ENCODE peak calls at places on chromosomes 4 and X, in eight cellular contexts. J, E, W, A, O, P, I and C are unnamed samples.

GRCh38 chr4:187307131-187307530 is 583.5 kb upstream of the FAT1 start:
- DNase-seq in J (no peak), E (no peak), W (no peak), A (no peak), O (no peak), P (no peak), I (peak; percentile 16), C (no peak)

GRCh38 chrX:96685205-96686099 is 810 bp downstream of the DIAPH2 start:
- DNase-seq in J (peak; percentile 10), E (no peak), W (peak; percentile 27), A (peak; percentile 37), O (peak; percentile 56), P (peak; percentile 36), I (peak; percentile 53), C (peak; percentile 63)

GRCh38 chrX:55109304-55109703 is 20.5 kb downstream of the PAGE2 start:
- DNase-seq in J (no peak), E (no peak), W (no peak), A (no peak), O (peak; percentile 29), P (no peak), I (no peak), C (no peak)

GRCh38 chr4:189414021-189414420 is 526.7 kb upstream of the FRG1 start:
- DNase-seq in J (no peak), E (no peak), W (no peak), A (no peak), O (no peak), P (no peak), I (no peak), C (no peak)

GRCh38 chrX:10726647-10727046 is 106.3 kb upstream of the MID1 start:
- DNase-seq in J (no peak), E (no peak), W (no peak), A (no peak), O (peak; percentile 75), P (no peak), I (peak; percentile 94), C (no peak)

GRCh38 chr4:147286846-147287587 is 193.9 kb upstream of the EDNRA start:
- DNase-seq in J (no peak), E (no peak), W (no peak), A (no peak), O (no peak), P (no peak), I (no peak), C (peak; percentile 42)

GRCh38 chr4:73019462-73020047 is 50.0 kb downstream of the COX18 start:
- DNase-seq in J (no peak), E (peak; percentile 23), W (no peak), A (no peak), O (peak; percentile 69), P (peak; percentile 61), I (peak; percentile 31), C (peak; percentile 56)

GRCh38 chr4:64784125-64784524 is 374.9 kb upstream of the TECRL start:
- DNase-seq in J (no peak), E (no peak), W (no peak), A (no peak), O (no peak), P (no peak), I (peak; percentile 97), C (peak; percentile 88)

GRCh38 chr4:150321113-150321512 is 242.9 kb downstream of the DCLK2 start:
- DNase-seq in J (no peak), E (no peak), W (no peak), A (no peak), O (no peak), P (no peak), I (no peak), C (no peak)

GRCh38 chr4:181647396-181648107 is 595.6 kb upstream of the TENM3 start:
- DNase-seq in J (no peak), E (no peak), W (no peak), A (no peak), O (peak; percentile 49), P (no peak), I (no peak), C (no peak)

GRCh38 chrX:47815901-47816845 is 20.5 kb upstream of the ZNF81 start:
- DNase-seq in J (no peak), E (no peak), W (no peak), A (no peak), O (peak; percentile 24), P (no peak), I (peak; percentile 9), C (peak; percentile 58)

GRCh38 chrX:103215037-103215767 is at the start of gene BEX4:
- DNase-seq in J (peak; percentile 47), E (peak; percentile 6), W (peak; percentile 83), A (peak; percentile 79), O (peak; percentile 77), P (no peak), I (peak; percentile 65), C (peak; percentile 64)

GRCh38 chrX:10900585-10901289 is 210.4 kb upstream of the HCCS start:
- DNase-seq in J (no peak), E (no peak), W (no peak), A (no peak), O (peak; percentile 40), P (no peak), I (peak; percentile 79), C (no peak)

GRCh38 chrX:79413009-79413408 is 45.9 kb upstream of the ITM2A start:
- DNase-seq in J (no peak), E (no peak), W (no peak), A (no peak), O (peak; percentile 36), P (peak; percentile 5), I (no peak), C (peak; percentile 1)

GRCh38 chrX:84956304-84956703 is 47.4 kb upstream of the APOOL start:
- DNase-seq in J (no peak), E (no peak), W (no peak), A (no peak), O (no peak), P (no peak), I (no peak), C (no peak)

GRCh38 chr4:153518001-153518400 is 51.8 kb downstream of the TMEM131L start:
- DNase-seq in J (peak; percentile 60), E (no peak), W (no peak), A (no peak), O (no peak), P (no peak), I (no peak), C (peak; percentile 86)

GRCh38 chr4:43837171-43837570 is 611.4 kb downstream of the KCTD8 start:
- DNase-seq in J (no peak), E (no peak), W (no peak), A (no peak), O (no peak), P (no peak), I (peak; percentile 73), C (no peak)

GRCh38 chr4:94763500-94763899 is 5.7 kb downstream of the BMPR1B start:
- DNase-seq in J (no peak), E (no peak), W (no peak), A (no peak), O (no peak), P (no peak), I (no peak), C (no peak)

GRCh38 chr4:72390409-72390808 is 178.6 kb downstream of the ADAMTS3 start:
- DNase-seq in J (no peak), E (no peak), W (no peak), A (no peak), O (peak; percentile 43), P (no peak), I (peak; percentile 67), C (peak; percentile 90)

GRCh38 chrX:16610121-16610565 is 39.8 kb upstream of the S100G start:
- DNase-seq in J (no peak), E (no peak), W (no peak), A (no peak), O (no peak), P (no peak), I (peak; percentile 72), C (peak; percentile 64)

GRCh38 chr4:24470681-24471622 is 113.4 kb downstream of the DHX15 start:
- DNase-seq in J (no peak), E (no peak), W (peak; percentile 58), A (peak; percentile 47), O (peak; percentile 50), P (no peak), I (peak; percentile 64), C (peak; percentile 52)

GRCh38 chr4:166091146-166091545 is 218.1 kb downstream of the TLL1 start:
- DNase-seq in J (no peak), E (no peak), W (no peak), A (no peak), O (peak; percentile 5), P (no peak), I (peak; percentile 1), C (no peak)

GRCh38 chr4:94508256-94508655 is 56.5 kb downstream of the PDLIM5 start:
- DNase-seq in J (no peak), E (no peak), W (no peak), A (no peak), O (peak; percentile 64), P (no peak), I (no peak), C (no peak)

GRCh38 chr4:148563684-148564083 is 121.5 kb upstream of the NR3C2 start:
- DNase-seq in J (no peak), E (no peak), W (no peak), A (no peak), O (no peak), P (no peak), I (no peak), C (no peak)

GRCh38 chrX:119343856-119344255 is 55.3 kb upstream of the SLC25A43 start:
- DNase-seq in J (no peak), E (no peak), W (no peak), A (no peak), O (no peak), P (no peak), I (no peak), C (no peak)

GRCh38 chr4:128527356-128527755 is 239.7 kb upstream of the PGRMC2 start:
- DNase-seq in J (no peak), E (no peak), W (no peak), A (no peak), O (no peak), P (no peak), I (peak; percentile 90), C (no peak)
- H3K27ac ChIP-seq in J (no peak overlapping the region), E (no peak overlapping the region), W (no peak overlapping the region), A (no peak overlapping the region), O (no peak overlapping the region), P (no peak overlapping the region), I (peak overlapping the region; percentile 23), C (no peak overlapping the region)

GRCh38 chr4:53638919-53639318 is 47.6 kb upstream of the LNX1 start:
- DNase-seq in J (no peak), E (no peak), W (no peak), A (no peak), O (no peak), P (no peak), I (no peak), C (no peak)
- H3K27ac ChIP-seq in J (no peak overlapping the region), E (no peak overlapping the region), W (no peak overlapping the region), A (no peak overlapping the region), O (no peak overlapping the region), P (no peak overlapping the region), I (no peak overlapping the region), C (no peak overlapping the region)

GRCh38 chr4:55183926-55184599 is 58.7 kb upstream of the KDR start:
- DNase-seq in J (no peak), E (peak; percentile 87), W (no peak), A (no peak), O (peak; percentile 97), P (no peak), I (peak; percentile 97), C (peak; percentile 81)
- H3K27ac ChIP-seq in J (no peak overlapping the region), E (peak overlapping the region; percentile 59), W (no peak overlapping the region), A (no peak overlapping the region), O (peak overlapping the region; percentile 88), P (no peak overlapping the region), I (peak overlapping the region; percentile 68), C (peak overlapping the region; percentile 63)

DNA sequence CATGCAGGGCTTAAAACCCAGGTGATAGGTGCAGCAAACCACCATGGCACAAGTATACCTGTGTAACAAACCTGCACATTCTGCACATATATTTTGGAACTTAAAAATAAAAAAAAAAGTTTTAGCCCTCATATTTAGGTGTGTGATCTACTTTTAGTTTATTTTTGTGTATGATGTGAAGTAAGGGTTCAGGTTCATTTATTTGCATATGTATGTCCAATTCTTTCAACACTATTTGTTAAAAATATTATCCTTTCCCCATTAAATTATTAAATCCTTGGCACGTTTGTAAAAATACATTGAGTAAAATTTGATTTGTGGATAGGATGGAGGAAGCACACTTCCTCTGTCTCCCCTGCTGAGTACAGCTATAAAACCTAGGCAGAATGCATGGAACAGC is 12.9 kb downstream of the RAB39B start:
- DNase-seq in J (no peak), E (no peak), W (no peak), A (no peak), O (no peak), P (no peak), I (no peak), C (no peak)
- H3K27ac ChIP-seq in J (no peak overlapping the region), E (no peak overlapping the region), W (no peak overlapping the region), A (no peak overlapping the region), O (no peak overlapping the region), P (no peak overlapping the region), I (no peak overlapping the region), C (no peak overlapping the region)